ENCODE peak calls at places on chromosomes 2 and 18, in six cellular contexts. One of them, this sample, is unnamed.

GRCh38 chr2:62305421-62306176 is 109.7 kb downstream of the B3GNT2 start:
- DNase-seq in lung: no peak
- DNase-seq in A549: no peak
- DNase-seq in colonic mucosa: peak; percentile 27
- DNase-seq in hepatocyte: peak; percentile 20
- DNase-seq in transverse colon: no peak
- DNase-seq in this sample: no peak

GRCh38 chr2:204840504-204840903 is 295.2 kb downstream of the PARD3B start:
- DNase-seq in lung: no peak
- DNase-seq in A549: no peak
- DNase-seq in colonic mucosa: no peak
- DNase-seq in hepatocyte: no peak
- DNase-seq in transverse colon: no peak
- DNase-seq in this sample: no peak

GRCh38 chr2:238570926-238571325 is 144.2 kb downstream of the ASB1 start:
- DNase-seq in lung: no peak
- DNase-seq in A549: no peak
- DNase-seq in colonic mucosa: no peak
- DNase-seq in hepatocyte: no peak
- DNase-seq in transverse colon: no peak
- DNase-seq in this sample: no peak

GRCh38 chr2:213246665-213247281 is 37.5 kb upstream of the SPAG16 start:
- DNase-seq in lung: no peak
- DNase-seq in A549: peak; percentile 58
- DNase-seq in colonic mucosa: peak; percentile 46
- DNase-seq in hepatocyte: peak; percentile 73
- DNase-seq in transverse colon: peak; percentile 19
- DNase-seq in this sample: peak; percentile 46

GRCh38 chr18:3652380-3653262 is 202.6 kb downstream of the TGIF1 start:
- DNase-seq in lung: no peak
- DNase-seq in A549: peak; percentile 99
- DNase-seq in colonic mucosa: peak; percentile 79
- DNase-seq in hepatocyte: peak; percentile 91
- DNase-seq in transverse colon: peak; percentile 70
- DNase-seq in this sample: peak; percentile 96

GRCh38 chr18:25818505-25818904 is 271.9 kb downstream of the SS18 start:
- DNase-seq in lung: no peak
- DNase-seq in A549: no peak
- DNase-seq in colonic mucosa: no peak
- DNase-seq in hepatocyte: no peak
- DNase-seq in transverse colon: no peak
- DNase-seq in this sample: no peak

GRCh38 chr2:119283873-119284331 is 60.3 kb downstream of the STEAP3 start:
- DNase-seq in lung: peak; percentile 69
- DNase-seq in A549: no peak
- DNase-seq in colonic mucosa: no peak
- DNase-seq in hepatocyte: no peak
- DNase-seq in transverse colon: peak; percentile 24
- DNase-seq in this sample: no peak

GRCh38 chr18:26103579-26103978 is 13.2 kb upstream of the SS18 start:
- DNase-seq in lung: peak; percentile 49
- DNase-seq in A549: peak; percentile 39
- DNase-seq in colonic mucosa: no peak
- DNase-seq in hepatocyte: peak; percentile 8
- DNase-seq in transverse colon: peak; percentile 13
- DNase-seq in this sample: no peak

GRCh38 chr2:15795426-15795825 is 144.9 kb upstream of the MYCN start:
- DNase-seq in lung: no peak
- DNase-seq in A549: no peak
- DNase-seq in colonic mucosa: no peak
- DNase-seq in hepatocyte: peak; percentile 41
- DNase-seq in transverse colon: no peak
- DNase-seq in this sample: no peak

GRCh38 chr18:51165296-51165695 is 32.2 kb downstream of the MEX3C start:
- DNase-seq in lung: no peak
- DNase-seq in A549: no peak
- DNase-seq in colonic mucosa: no peak
- DNase-seq in hepatocyte: no peak
- DNase-seq in transverse colon: no peak
- DNase-seq in this sample: no peak

GRCh38 chr2:119249855-119250775 is 26.5 kb downstream of the STEAP3 start:
- DNase-seq in lung: no peak
- DNase-seq in A549: no peak
- DNase-seq in colonic mucosa: no peak
- DNase-seq in hepatocyte: no peak
- DNase-seq in transverse colon: no peak
- DNase-seq in this sample: no peak

GRCh38 chr18:75548353-75548752 is 120.8 kb upstream of the SMIM21 start:
- DNase-seq in lung: peak; percentile 24
- DNase-seq in A549: peak; percentile 27
- DNase-seq in colonic mucosa: no peak
- DNase-seq in hepatocyte: peak; percentile 38
- DNase-seq in transverse colon: no peak
- DNase-seq in this sample: no peak

GRCh38 chr18:63974991-63975390 is 5.1 kb downstream of the SERPINB8 start:
- DNase-seq in lung: no peak
- DNase-seq in A549: peak; percentile 11
- DNase-seq in colonic mucosa: peak; percentile 49
- DNase-seq in hepatocyte: no peak
- DNase-seq in transverse colon: peak; percentile 37
- DNase-seq in this sample: no peak

GRCh38 chr2:148538375-148538774 is 106.2 kb upstream of the EPC2 start:
- DNase-seq in lung: no peak
- DNase-seq in A549: no peak
- DNase-seq in colonic mucosa: no peak
- DNase-seq in hepatocyte: no peak
- DNase-seq in transverse colon: no peak
- DNase-seq in this sample: no peak

GRCh38 chr2:66553370-66553769 is 118.4 kb downstream of the MEIS1 start:
- DNase-seq in lung: no peak
- DNase-seq in A549: no peak
- DNase-seq in colonic mucosa: no peak
- DNase-seq in hepatocyte: peak; percentile 45
- DNase-seq in transverse colon: no peak
- DNase-seq in this sample: no peak

GRCh38 chr18:23721711-23722479 is 32.6 kb downstream of the LAMA3 start:
- DNase-seq in lung: no peak
- DNase-seq in A549: peak; percentile 24
- DNase-seq in colonic mucosa: no peak
- DNase-seq in hepatocyte: peak; percentile 65
- DNase-seq in transverse colon: no peak
- DNase-seq in this sample: no peak

GRCh38 chr2:62760555-62760954 is 55.0 kb downstream of the EHBP1 start:
- DNase-seq in lung: no peak
- DNase-seq in A549: no peak
- DNase-seq in colonic mucosa: no peak
- DNase-seq in hepatocyte: no peak
- DNase-seq in transverse colon: no peak
- DNase-seq in this sample: no peak

GRCh38 chr18:36711813-36712444 is 116.9 kb downstream of the TPGS2 start:
- DNase-seq in lung: no peak
- DNase-seq in A549: peak; percentile 41
- DNase-seq in colonic mucosa: no peak
- DNase-seq in hepatocyte: peak; percentile 64
- DNase-seq in transverse colon: no peak
- DNase-seq in this sample: peak; percentile 4

GRCh38 chr2:151262629-151263028 is 966 bp upstream of the RBM43 start:
- DNase-seq in lung: no peak
- DNase-seq in A549: no peak
- DNase-seq in colonic mucosa: no peak
- DNase-seq in hepatocyte: no peak
- DNase-seq in transverse colon: no peak
- DNase-seq in this sample: no peak

GRCh38 chr18:68699043-68699442 is 15.9 kb downstream of the TMX3 start:
- DNase-seq in lung: no peak
- DNase-seq in A549: no peak
- DNase-seq in colonic mucosa: no peak
- DNase-seq in hepatocyte: no peak
- DNase-seq in transverse colon: no peak
- DNase-seq in this sample: no peak

GRCh38 chr2:34004936-34005335 is 405.8 kb upstream of the FAM98A start:
- DNase-seq in lung: no peak
- DNase-seq in A549: no peak
- DNase-seq in colonic mucosa: no peak
- DNase-seq in hepatocyte: no peak
- DNase-seq in transverse colon: no peak
- DNase-seq in this sample: no peak

GRCh38 chr18:36107477-36107876 is 21.7 kb downstream of the SLC39A6 start:
- DNase-seq in lung: no peak
- DNase-seq in A549: no peak
- DNase-seq in colonic mucosa: no peak
- DNase-seq in hepatocyte: no peak
- DNase-seq in transverse colon: no peak
- DNase-seq in this sample: no peak

GRCh38 chr2:28697602-28698149 is 54.0 kb upstream of the PPP1CB start:
- DNase-seq in lung: no peak
- DNase-seq in A549: no peak
- DNase-seq in colonic mucosa: no peak
- DNase-seq in hepatocyte: no peak
- DNase-seq in transverse colon: no peak
- DNase-seq in this sample: no peak

GRCh38 chr2:200650195-200650594 is 64.4 kb downstream of the AOX1 start:
- DNase-seq in lung: no peak
- DNase-seq in A549: no peak
- DNase-seq in colonic mucosa: no peak
- DNase-seq in hepatocyte: no peak
- DNase-seq in transverse colon: no peak
- DNase-seq in this sample: no peak

GRCh38 chr2:120436460-120436739 is 90.5 kb downstream of the INHBB start:
- DNase-seq in lung: no peak
- DNase-seq in A549: no peak
- DNase-seq in colonic mucosa: peak; percentile 13
- DNase-seq in hepatocyte: no peak
- DNase-seq in transverse colon: no peak
- DNase-seq in this sample: no peak

GRCh38 chr2:54457326-54458023 is 1.3 kb downstream of the SPTBN1 start:
- DNase-seq in lung: no peak
- DNase-seq in A549: peak; percentile 39
- DNase-seq in colonic mucosa: no peak
- DNase-seq in hepatocyte: peak; percentile 30
- DNase-seq in transverse colon: no peak
- DNase-seq in this sample: peak; percentile 58
- H3K4me3 ChIP-seq in lung: peak overlapping the region; percentile 81
- H3K4me3 ChIP-seq in A549: peak overlapping the region; percentile 90
- H3K4me3 ChIP-seq in colonic mucosa: peak overlapping the region; percentile 57
- H3K4me3 ChIP-seq in hepatocyte: peak overlapping the region; percentile 91
- H3K4me3 ChIP-seq in transverse colon: peak overlapping the region; percentile 71
- H3K4me3 ChIP-seq in this sample: peak overlapping the region; percentile 97

GRCh38 chr18:6777509-6777908 is 48.0 kb downstream of the ARHGAP28 start:
- DNase-seq in lung: no peak
- DNase-seq in A549: no peak
- DNase-seq in colonic mucosa: no peak
- DNase-seq in hepatocyte: no peak
- DNase-seq in transverse colon: no peak
- DNase-seq in this sample: no peak

GRCh38 chr18:6773777-6774176 is 44.3 kb downstream of the ARHGAP28 start:
- DNase-seq in lung: no peak
- DNase-seq in A549: no peak
- DNase-seq in colonic mucosa: no peak
- DNase-seq in hepatocyte: no peak
- DNase-seq in transverse colon: no peak
- DNase-seq in this sample: no peak

GRCh38 chr18:6775237-6775636 is 45.7 kb downstream of the ARHGAP28 start:
- DNase-seq in lung: no peak
- DNase-seq in A549: no peak
- DNase-seq in colonic mucosa: no peak
- DNase-seq in hepatocyte: no peak
- DNase-seq in transverse colon: no peak
- DNase-seq in this sample: no peak

GRCh38 chr18:6776193-6776592 is 46.7 kb downstream of the ARHGAP28 start:
- DNase-seq in lung: no peak
- DNase-seq in A549: no peak
- DNase-seq in colonic mucosa: no peak
- DNase-seq in hepatocyte: peak; percentile 69
- DNase-seq in transverse colon: no peak
- DNase-seq in this sample: no peak

GRCh38 chr18:6775702-6776101 is 46.2 kb downstream of the ARHGAP28 start:
- DNase-seq in lung: no peak
- DNase-seq in A549: no peak
- DNase-seq in colonic mucosa: no peak
- DNase-seq in hepatocyte: no peak
- DNase-seq in transverse colon: no peak
- DNase-seq in this sample: no peak
- H3K27ac ChIP-seq in lung: no peak overlapping the region
- H3K27ac ChIP-seq in A549: no peak overlapping the region
- H3K27ac ChIP-seq in colonic mucosa: no peak overlapping the region
- H3K27ac ChIP-seq in hepatocyte: peak overlapping the region; percentile 79
- H3K27ac ChIP-seq in transverse colon: peak overlapping the region; percentile 57
- H3K27ac ChIP-seq in this sample: no peak overlapping the region

DNA sequence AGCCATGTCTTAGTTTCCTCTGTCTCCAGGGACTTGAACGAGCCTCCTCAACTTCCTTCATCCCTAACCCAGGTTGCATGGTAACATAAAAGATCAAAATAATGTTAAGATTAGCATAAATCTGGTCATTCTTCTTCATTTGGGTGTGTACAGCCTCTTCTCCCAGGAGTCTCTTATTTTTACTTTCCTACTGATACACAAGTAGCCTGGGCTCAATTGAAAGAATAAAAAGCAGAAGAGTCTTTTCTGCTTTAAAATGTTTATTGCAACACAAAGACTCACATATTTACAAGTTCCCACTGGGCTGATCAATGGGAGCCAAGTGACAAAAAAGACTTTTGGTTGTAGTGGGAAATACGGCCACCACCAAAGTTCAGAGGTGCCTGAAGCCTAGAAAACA is 137.9 kb upstream of the PID1 start:
- DNase-seq in lung: no peak
- DNase-seq in A549: peak; percentile 14
- DNase-seq in colonic mucosa: no peak
- DNase-seq in hepatocyte: no peak
- DNase-seq in transverse colon: no peak
- DNase-seq in this sample: no peak
- H3K4me3 ChIP-seq in lung: no peak overlapping the region
- H3K4me3 ChIP-seq in A549: no peak overlapping the region
- H3K4me3 ChIP-seq in colonic mucosa: no peak overlapping the region
- H3K4me3 ChIP-seq in hepatocyte: no peak overlapping the region
- H3K4me3 ChIP-seq in transverse colon: no peak overlapping the region
- H3K4me3 ChIP-seq in this sample: no peak overlapping the region

GRCh38 chr2:20616341-20616871 is 34.5 kb downstream of the HS1BP3 start:
- DNase-seq in lung: no peak
- DNase-seq in A549: no peak
- DNase-seq in colonic mucosa: no peak
- DNase-seq in hepatocyte: no peak
- DNase-seq in transverse colon: no peak
- DNase-seq in this sample: no peak

GRCh38 chr2:20617081-20617575 is 33.8 kb downstream of the HS1BP3 start:
- DNase-seq in lung: peak; percentile 68
- DNase-seq in A549: no peak
- DNase-seq in colonic mucosa: peak; percentile 57
- DNase-seq in hepatocyte: peak; percentile 59
- DNase-seq in transverse colon: peak; percentile 68
- DNase-seq in this sample: no peak

GRCh38 chr2:20618886-20619521 is 31.9 kb downstream of the HS1BP3 start:
- DNase-seq in lung: no peak
- DNase-seq in A549: no peak
- DNase-seq in colonic mucosa: no peak
- DNase-seq in hepatocyte: no peak
- DNase-seq in transverse colon: peak; percentile 7
- DNase-seq in this sample: no peak

GRCh38 chr2:20618468-20618885 is 32.4 kb downstream of the HS1BP3 start:
- DNase-seq in lung: peak; percentile 56
- DNase-seq in A549: no peak
- DNase-seq in colonic mucosa: no peak
- DNase-seq in hepatocyte: no peak
- DNase-seq in transverse colon: peak; percentile 41
- DNase-seq in this sample: no peak

GRCh38 chr2:20617892-20618467 is 32.9 kb downstream of the HS1BP3 start:
- DNase-seq in lung: peak; percentile 97
- DNase-seq in A549: peak; percentile 95
- DNase-seq in colonic mucosa: peak; percentile 87
- DNase-seq in hepatocyte: peak; percentile 95
- DNase-seq in transverse colon: peak; percentile 92
- DNase-seq in this sample: peak; percentile 98
- H3K27ac ChIP-seq in lung: peak overlapping the region; percentile 98
- H3K27ac ChIP-seq in A549: peak overlapping the region; percentile 89
- H3K27ac ChIP-seq in colonic mucosa: peak overlapping the region; percentile 71
- H3K27ac ChIP-seq in hepatocyte: peak overlapping the region; percentile 96
- H3K27ac ChIP-seq in transverse colon: peak overlapping the region; percentile 90
- H3K27ac ChIP-seq in this sample: peak overlapping the region; percentile 84